ENCODE peak calls at places on chromosomes 16 and 17, in seven cellular contexts. R is GM10248, F is cardiac fibroblast, P is PC-9, E is psoas muscle, I is fibroblast of lung, N is fibroblast of pulmonary artery. G is an unnamed sample.

GRCh38 chr17:83143817-83144231 is 64.4 kb downstream of the METRNL start:
- DNase-seq in R (no peak), F (no peak), P (no peak), E (no peak), I (no peak), N (no peak), G (no peak)

GRCh38 chr17:17565471-17566365 is 25.8 kb downstream of the PEMT start:
- DNase-seq in R (no peak), F (peak; percentile 51), P (no peak), E (peak; percentile 63), I (no peak), N (no peak), G (no peak)

GRCh38 chr17:12231027-12231682 is 210.5 kb downstream of the MAP2K4 start:
- DNase-seq in R (no peak), F (no peak), P (no peak), E (no peak), I (peak; percentile 6), N (no peak), G (no peak)

GRCh38 chr16:9957002-9957401 is 225.2 kb downstream of the GRIN2A start:
- DNase-seq in R (no peak), F (no peak), P (no peak), E (no peak), I (no peak), N (no peak), G (no peak)

GRCh38 chr17:8062435-8062806 is 23.6 kb downstream of the ALOX15B start:
- DNase-seq in R (no peak), F (peak; percentile 70), P (no peak), E (no peak), I (peak; percentile 35), N (peak; percentile 69), G (no peak)

GRCh38 chr16:68459457-68459856 is 11.1 kb upstream of the SMPD3 start:
- DNase-seq in R (no peak), F (no peak), P (no peak), E (no peak), I (no peak), N (no peak), G (no peak)

GRCh38 chr16:48537909-48538745 is 71.9 kb downstream of the N4BP1 start:
- DNase-seq in R (no peak), F (peak; percentile 72), P (no peak), E (peak; percentile 76), I (no peak), N (peak; percentile 31), G (no peak)

GRCh38 chr17:8820311-8821010 is 21.3 kb upstream of the MFSD6L start:
- DNase-seq in R (no peak), F (no peak), P (no peak), E (no peak), I (peak; percentile 27), N (no peak), G (no peak)

GRCh38 chr17:57889892-57890856 is 40.3 kb upstream of the MRPS23 start:
- DNase-seq in R (no peak), F (peak; percentile 88), P (peak; percentile 85), E (peak; percentile 98), I (peak; percentile 76), N (peak; percentile 83), G (peak; percentile 50)

GRCh38 chr17:82647593-82648164 is 565 bp downstream of the WDR45B start:
- DNase-seq in R (peak; percentile 53), F (peak; percentile 20), P (peak; percentile 23), E (peak; percentile 73), I (no peak), N (no peak), G (no peak)

GRCh38 chr17:4968916-4969550 is 1.4 kb upstream of the SPAG7 start:
- DNase-seq in R (no peak), F (peak; percentile 90), P (peak; percentile 47), E (peak; percentile 63), I (peak; percentile 97), N (peak; percentile 91), G (peak; percentile 81)

GRCh38 chr17:4966844-4967538 is 626 bp downstream of the SPAG7 start:
- DNase-seq in R (peak; percentile 97), F (peak; percentile 100), P (peak; percentile 99), E (peak; percentile 99), I (peak; percentile 100), N (peak; percentile 100), G (peak; percentile 99)

GRCh38 chr17:4969551-4970231 is 2.1 kb upstream of the SPAG7 start:
- DNase-seq in R (no peak), F (no peak), P (no peak), E (no peak), I (peak; percentile 58), N (no peak), G (no peak)

GRCh38 chr17:4968166-4968915 is 724 bp upstream of the SPAG7 start:
- DNase-seq in R (peak; percentile 46), F (no peak), P (peak; percentile 30), E (peak; percentile 65), I (no peak), N (no peak), G (peak; percentile 40)

GRCh38 chr17:4967539-4968165 is at the start of gene SPAG7:
- DNase-seq in R (peak; percentile 96), F (peak; percentile 99), P (peak; percentile 98), E (peak; percentile 96), I (peak; percentile 97), N (peak; percentile 99), G (peak; percentile 97)
- TF ChIP-seq CTCF in R (no peak), F (no peak), P (no peak), E (no peak), I (no peak), N (no peak), G (peak; percentile 30)

GRCh38 chr17:74695629-74696028 is 17.1 kb downstream of the CD300LF start:
- DNase-seq in R (no peak), F (no peak), P (no peak), E (no peak), I (no peak), N (no peak), G (no peak)
- TF ChIP-seq CTCF in R (no peak), F (no peak), P (no peak), E (no peak), I (no peak), N (no peak), G (no peak)

DNA sequence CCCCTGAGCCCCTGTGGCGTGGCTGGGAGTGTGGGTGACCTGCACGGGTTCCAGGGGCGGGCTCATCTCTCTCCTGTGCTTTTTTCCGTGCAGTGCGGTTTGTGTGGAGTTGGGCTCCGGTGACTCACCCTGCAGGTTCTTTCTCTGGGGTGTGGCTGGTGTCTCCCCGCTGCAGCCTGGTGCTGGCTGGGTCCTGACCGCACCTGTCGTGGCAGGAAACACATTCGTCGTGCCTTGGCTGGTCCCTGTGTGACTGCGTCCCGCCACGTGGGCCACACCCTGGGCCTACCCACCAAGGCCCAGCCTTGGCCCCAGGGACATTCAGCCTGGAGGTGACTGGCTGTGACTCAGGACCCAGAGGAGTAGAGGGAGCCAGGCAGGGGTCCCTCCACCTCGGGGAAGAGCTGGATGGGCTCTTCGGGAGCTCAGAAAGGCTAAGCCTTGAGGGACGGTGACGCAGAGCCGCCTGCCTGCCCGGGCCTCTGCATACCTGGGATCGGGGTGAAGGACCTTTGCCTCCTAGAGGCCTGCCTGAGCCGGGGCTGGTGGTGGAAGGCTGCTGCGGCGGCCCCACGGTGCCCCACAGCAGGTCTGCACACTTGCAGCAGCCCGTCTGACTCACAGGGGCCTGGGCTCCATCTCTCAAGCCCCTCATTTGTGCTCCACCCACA is 7.8 kb downstream of the TRAF7 start:
- DNase-seq in R (no peak), F (no peak), P (peak; percentile 96), E (no peak), I (peak; percentile 24), N (no peak), G (peak; percentile 85)
- TF ChIP-seq CTCF in R (no peak), F (no peak), P (no peak), E (no peak), I (no peak), N (no peak), G (no peak)

GRCh38 chr17:81553018-81553615 is 964 bp upstream of the FAAP100 start:
- DNase-seq in R (peak; percentile 89), F (peak; percentile 84), P (peak; percentile 85), E (peak; percentile 75), I (peak; percentile 80), N (peak; percentile 75), G (peak; percentile 79)
- TF ChIP-seq CTCF in R (peak; percentile 22), F (no peak), P (no peak), E (no peak), I (no peak), N (no peak), G (peak; percentile 37)

GRCh38 chr17:34899892-34900291 is 61.4 kb downstream of the CCT6B start:
- DNase-seq in R (no peak), F (no peak), P (no peak), E (no peak), I (no peak), N (no peak), G (no peak)
- TF ChIP-seq CTCF in R (no peak), F (no peak), P (no peak), E (no peak), I (no peak), N (no peak), G (no peak)

DNA sequence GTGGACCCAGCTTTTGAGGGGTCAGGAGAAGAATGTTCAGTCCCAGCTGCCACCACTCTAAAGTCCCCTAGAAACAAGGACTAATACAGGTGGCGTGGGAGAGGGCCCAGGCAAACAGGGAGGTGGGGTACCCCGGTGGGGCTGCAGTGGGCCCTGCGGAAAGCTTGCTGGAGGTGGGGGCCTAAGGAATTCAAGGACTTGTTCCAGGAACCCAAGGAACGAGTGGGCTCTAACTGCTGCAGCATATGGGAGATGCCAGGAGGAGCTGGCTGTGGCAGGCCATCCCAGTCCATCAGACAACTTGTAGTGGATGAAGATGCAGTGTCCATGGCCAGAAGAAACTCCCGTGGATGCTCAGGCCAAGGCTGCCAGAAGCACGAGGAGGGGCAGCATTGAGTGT is 10.6 kb downstream of the SNX20 start:
- DNase-seq in R (no peak), F (no peak), P (no peak), E (no peak), I (no peak), N (no peak), G (no peak)
- TF ChIP-seq CTCF in R (no peak), F (no peak), P (no peak), E (no peak), I (no peak), N (no peak), G (no peak)

GRCh38 chr17:78341559-78342437 is 18.1 kb downstream of the SOCS3 start:
- DNase-seq in R (peak; percentile 50), F (peak; percentile 91), P (peak; percentile 83), E (peak; percentile 89), I (peak; percentile 83), N (peak; percentile 81), G (peak; percentile 68)
- TF ChIP-seq CTCF in R (no peak), F (no peak), P (no peak), E (no peak), I (no peak), N (no peak), G (no peak)